ENCODE peak calls at places on chromosomes 11 and 22, in five cellular contexts. N is activated naive CD4-positive, alpha-beta T cell treated with anti-CD3 and anti-CD28 coated beads, Interleukin-2, amount 50 U/mL, for 72 hours; Q is Peyer's patch; F is AG09319; C is activated CD4-positive, alpha-beta T cell treated with anti-CD3 and anti-CD28 coated beads for 48 hours. K is an unnamed sample.

GRCh38 chr11:119322360-119322739 is 5.4 kb upstream of the MCAM start:
- DNase-seq in Q (no peak), F (no peak), N (no peak), C (no peak), K (no peak)

GRCh38 chr11:2789331-2789730 is 89.5 kb upstream of the KCNQ1OT1 start:
- DNase-seq in N (peak), Q (no peak), C (peak), F (no peak), K (peak)

GRCh38 chr11:75541301-75541929 is 15.7 kb upstream of the GDPD5 start:
- DNase-seq in Q (no peak), F (no peak), N (no peak), C (no peak), K (no peak)

GRCh38 chr11:2796508-2797180 is 88.9 kb downstream of the CDKN1C start:
- DNase-seq in C (no peak), N (no peak), Q (peak), F (no peak), K (peak)

GRCh38 chr22:36336246-36337182 is 51.3 kb downstream of the MYH9 start:
- DNase-seq in N (no peak), C (no peak), F (no peak), Q (no peak), K (no peak)

GRCh38 chr22:40420341-40421081 is 50.1 kb downstream of the SGSM3 start:
- DNase-seq in Q (no peak), C (no peak), F (no peak), N (no peak), K (peak)

GRCh38 chr11:65503606-65503922 is 4.7 kb downstream of the MALAT1 start:
- DNase-seq in C (no peak), Q (no peak), N (no peak), F (no peak), K (no peak)

GRCh38 chr11:109859325-109859724 is 233.9 kb upstream of the ZC3H12C start:
- DNase-seq in Q (no peak), C (no peak), N (no peak), F (no peak), K (no peak)

GRCh38 chr11:35190804-35191348 is 51.9 kb downstream of the CD44 start:
- DNase-seq in N (no peak), C (no peak), Q (no peak), F (no peak), K (no peak)

GRCh38 chr11:44885065-44885777 is 65.5 kb downstream of the TP53I11 start:
- DNase-seq in Q (no peak), F (no peak), N (no peak), C (no peak), K (no peak)

GRCh38 chr22:43693245-43693644 is 118.9 kb downstream of the EFCAB6 start:
- DNase-seq in N (no peak), Q (no peak), F (no peak), C (no peak), K (no peak)

GRCh38 chr11:34653851-34654490 is 33.1 kb downstream of the EHF start:
- DNase-seq in C (peak), F (peak), N (no peak), Q (peak), K (no peak)

K was measured in posterior vena cava.